ENCODE peak calls at places on chromosome 19, in six cellular contexts. Q, Y, U, C, V and L are unnamed samples. For H3K4me1, the result is how much of the 10 kb centered on the place peaks cover.

GRCh38 chr19:27744926-27745844 is 1467.8 kb downstream of the UQCRFS1 start:
- DNase-seq in Y (no peak), V (no peak), C (no peak), U (peak), Q (no peak), L (no peak)

GRCh38 chr19:36421749-36422481 is 3.5 kb upstream of the ZFP82 start:
- DNase-seq in V (no peak), U (no peak), Y (no peak), Q (no peak), C (no peak), L (no peak)

GRCh38 chr19:5993516-5994406 is 15.8 kb upstream of the RANBP3 start:
- DNase-seq in U (no peak), C (no peak), Q (no peak), V (no peak), Y (peak), L (no peak)

GRCh38 chr19:1266818-1267440 is 2.2 kb upstream of the CIRBP start:
- DNase-seq in Q (peak), V (no peak), U (no peak), Y (peak), C (no peak), L (peak)

GRCh38 chr19:55256562-55257460 is 2.0 kb downstream of the PPP6R1 start:
- DNase-seq in Y (no peak), Q (no peak), U (no peak), C (no peak), V (no peak), L (no peak)

GRCh38 chr19:9818175-9818733 is 625 bp downstream of the FBXL12 start:
- DNase-seq in V (no peak), Y (no peak), U (no peak), Q (no peak), C (no peak), L (no peak)

GRCh38 chr19:33302974-33303790 is 848 bp upstream of the CEBPA start:
- DNase-seq in Y (peak), V (no peak), Q (peak), C (no peak), U (no peak), L (peak)

GRCh38 chr19:883661-884211 is 9.3 kb downstream of the MED16 start:
- DNase-seq in C (no peak), U (no peak), Y (no peak), Q (no peak), V (peak), L (no peak)

GRCh38 chr19:2549701-2550191 is 73.8 kb downstream of the GADD45B start:
- DNase-seq in Q (peak), C (no peak), Y (peak), V (no peak), U (peak), L (peak)

GRCh38 chr19:10093295-10094186 is 7.4 kb downstream of the SHFL start:
- DNase-seq in V (no peak), U (no peak), Q (no peak), C (no peak), Y (peak), L (no peak)

GRCh38 chr19:45444318-45445041 is 20.8 kb upstream of the ERCC1 start:
- DNase-seq in C (no peak), V (no peak), U (peak), Y (peak), Q (peak), L (peak)

GRCh38 chr19:53824134-53824611 is at the start of gene NLRP12:
- DNase-seq in V (no peak), Y (peak), Q (peak), U (no peak), C (no peak), L (peak)

GRCh38 chr19:35908010-35908441 is at the start of gene TYROBP:
- DNase-seq in Q (peak), V (no peak), U (no peak), Y (peak), C (no peak), L (peak)

GRCh38 chr19:3289971-3290569 is 65.6 kb downstream of the CELF5 start:
- DNase-seq in Q (no peak), Y (no peak), U (no peak), V (no peak), C (no peak), L (no peak)

GRCh38 chr19:43700368-43701015 is 15.4 kb upstream of the IRGC start:
- DNase-seq in C (no peak), U (no peak), Q (peak), V (no peak), Y (no peak), L (peak)

GRCh38 chr19:16371540-16371986 is 46.9 kb downstream of the KLF2 start:
- DNase-seq in C (peak), U (no peak), Y (peak), V (no peak), Q (peak), L (no peak)

GRCh38 chr19:2494447-2495129 is 18.7 kb downstream of the GADD45B start:
- DNase-seq in V (no peak), Y (peak), Q (peak), U (peak), C (no peak), L (peak)

GRCh38 chr19:5150902-5151741 is 182.2 kb downstream of the KDM4B start:
- DNase-seq in C (no peak), V (no peak), Q (no peak), U (peak), Y (peak), L (no peak)

GRCh38 chr19:22619371-22619770 is 14.8 kb upstream of the ZNF492 start:
- DNase-seq in C (no peak), V (no peak), Q (no peak), U (peak), Y (peak), L (no peak)

GRCh38 chr19:21314676-21315075 is 14.5 kb downstream of the ZNF708 start:
- DNase-seq in C (no peak), V (no peak), U (no peak), Q (no peak), Y (no peak), L (no peak)

GRCh38 chr19:38209152-38209551 is 14.9 kb downstream of the DPF1 start:
- DNase-seq in Y (no peak), Q (no peak), C (no peak), U (no peak), V (no peak), L (no peak)

GRCh38 chr19:45794627-45795026 is 2.0 kb upstream of the DMWD start:
- DNase-seq in Y (no peak), C (no peak), U (no peak), V (no peak), Q (no peak), L (no peak)

GRCh38 chr19:1168877-1169791 is 4.9 kb downstream of the SBNO2 start:
- DNase-seq in Q (peak), U (peak), Y (peak), C (no peak), V (no peak), L (peak)

GRCh38 chr19:19642506-19643157 is 825 bp downstream of the GMIP start:
- DNase-seq in V (no peak), U (no peak), Y (no peak), C (no peak), Q (no peak), L (no peak)

GRCh38 chr19:18170714-18171255 is 2.8 kb upstream of the IFI30 start:
- DNase-seq in V (no peak), Y (no peak), C (peak), Q (peak), U (no peak), L (no peak)

GRCh38 chr19:18167011-18167410 is 6.6 kb upstream of the IFI30 start:
- DNase-seq in U (no peak), Q (no peak), Y (no peak), V (no peak), C (no peak), L (no peak)

GRCh38 chr19:18165794-18166544 is 7.6 kb upstream of the IFI30 start:
- DNase-seq in Y (no peak), V (no peak), Q (no peak), U (no peak), C (no peak), L (no peak)

GRCh38 chr19:18167975-18168645 is 5.5 kb upstream of the IFI30 start:
- DNase-seq in Y (no peak), C (no peak), V (no peak), U (no peak), Q (no peak), L (no peak)

GRCh38 chr19:18168673-18169381 is 4.8 kb upstream of the IFI30 start:
- DNase-seq in V (no peak), Y (no peak), U (no peak), Q (no peak), C (no peak), L (no peak)
- H3K27ac ChIP-seq in V (no peak), Y (no peak), U (peak), Q (no peak), C (peak), L (peak)

DNA sequence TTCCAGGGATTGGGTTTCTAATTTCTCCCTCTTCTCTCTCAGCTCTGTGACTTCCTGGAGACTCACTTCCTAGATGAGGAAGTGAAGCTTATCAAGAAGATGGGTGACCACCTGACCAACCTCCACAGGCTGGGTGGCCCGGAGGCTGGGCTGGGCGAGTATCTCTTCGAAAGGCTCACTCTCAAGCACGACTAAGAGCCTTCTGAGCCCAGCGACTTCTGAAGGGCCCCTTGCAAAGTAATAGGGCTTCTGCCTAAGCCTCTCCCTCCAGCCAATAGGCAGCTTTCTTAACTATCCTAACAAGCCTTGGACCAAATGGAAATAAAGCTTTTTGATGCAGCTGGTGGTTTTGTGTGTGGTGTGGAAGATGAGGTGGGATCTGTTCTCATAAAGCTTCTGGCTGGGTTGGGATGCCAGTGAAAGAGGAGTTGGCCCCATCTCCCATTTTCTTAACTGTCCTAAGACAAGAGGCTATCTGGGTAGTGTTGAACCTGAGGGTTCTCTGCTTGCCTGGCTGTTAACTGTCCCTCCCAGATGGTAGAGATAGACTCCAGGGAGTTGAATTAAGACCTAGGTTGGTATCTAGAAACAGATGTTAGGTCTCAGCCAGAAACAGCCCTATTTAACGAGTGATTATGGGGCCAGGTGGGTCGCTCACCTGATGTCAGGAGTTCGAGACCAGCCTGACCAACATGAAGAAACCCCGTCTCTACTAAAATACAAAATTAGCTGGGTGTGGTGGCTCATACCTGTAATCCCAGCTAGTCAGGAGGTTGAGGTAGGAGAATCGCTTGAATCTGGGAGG is 1.6 kb downstream of the FTL start:
- DNase-seq in U (no peak), Q (no peak), Y (no peak), V (no peak), C (no peak), L (peak)
- TF ChIP-seq POLR2A in U (no peak), Q (no peak), Y (no peak), V (no peak), C (no peak), L (peak)

GRCh38 chr19:42130254-42130573 is 2.0 kb downstream of the POU2F2 start:
- DNase-seq in V (no peak), C (peak), U (no peak), Q (no peak), Y (no peak), L (no peak)

GRCh38 chr19:42132851-42133528 is 744 bp upstream of the POU2F2 start:
- DNase-seq in U (no peak), V (peak), Y (peak), C (peak), Q (peak), L (peak)

GRCh38 chr19:42129399-42130253 is 2.6 kb downstream of the POU2F2 start:
- DNase-seq in C (peak), U (no peak), Q (peak), V (no peak), Y (peak), L (no peak)

GRCh38 chr19:42132030-42132628 is at the start of gene POU2F2:
- DNase-seq in U (no peak), V (no peak), Q (peak), C (peak), Y (peak), L (no peak)

DNA sequence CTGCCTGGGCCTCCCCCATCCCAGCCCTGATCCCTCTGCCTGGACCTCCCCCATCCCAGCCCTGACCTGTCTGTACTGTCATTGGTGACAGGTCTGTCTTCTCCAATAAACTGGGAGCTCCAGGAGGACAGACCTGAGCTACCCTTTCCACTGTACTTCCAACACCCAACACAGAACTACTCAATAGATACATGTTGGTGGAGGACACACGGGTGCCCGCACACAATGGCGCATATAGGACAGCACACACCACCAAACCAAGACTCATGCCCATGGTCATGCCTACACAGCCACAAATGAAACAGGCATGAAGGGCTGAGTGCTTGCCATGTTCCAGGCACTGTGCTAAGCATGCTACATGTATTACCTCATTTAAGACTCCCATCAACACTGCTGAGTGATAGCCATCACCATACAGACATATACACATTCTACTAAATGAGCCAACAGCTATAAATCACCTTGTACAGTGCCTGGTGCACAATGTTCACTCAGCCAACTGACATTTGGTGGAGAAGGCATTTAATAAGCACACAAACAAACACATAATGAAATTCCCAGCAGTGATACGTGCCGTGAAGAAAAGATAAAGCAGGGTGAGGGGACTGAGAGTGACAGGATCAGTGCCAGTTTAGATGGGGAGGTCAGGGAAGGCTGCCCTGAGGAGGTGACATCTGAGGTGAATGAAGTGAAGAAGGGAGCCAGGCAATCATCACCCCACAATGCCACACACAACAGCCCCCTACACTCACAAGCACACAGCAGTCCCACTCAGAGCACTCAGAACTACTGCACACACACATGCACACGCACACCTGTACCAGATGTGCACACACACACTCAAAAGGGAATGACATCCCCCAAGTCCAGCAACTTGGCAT is 857 bp downstream of the POU2F2 start:
- DNase-seq in U (no peak), Y (no peak), C (no peak), Q (no peak), V (no peak), L (no peak)
- H3K4me1 ChIP-seq in U (under half), Y (under half), C (under half), Q (under half), V (under half), L (under half)

GRCh38 chr19:49097453-49098288 is 12.4 kb downstream of the SNRNP70 start:
- DNase-seq in U (no peak), V (peak), Q (peak), C (no peak), Y (peak), L (no peak)
- H3K27ac ChIP-seq in U (peak), V (peak), Q (no peak), C (no peak), Y (no peak), L (no peak)